ENCODE peak calls at places on chromosomes 5 and 9, in four cellular contexts. One of them, this sample, is unnamed.

GRCh38 chr5:111699976-111700375 is 57.0 kb downstream of the NREP start:
- DNase-seq in adrenal gland: no peak
- DNase-seq in activated naive CD8-positive, alpha-beta T cell treated with anti-CD3 and anti-CD28 coated beads, Interleukin-2, amount 50 U/mL, for 24 hours: no peak
- DNase-seq in fibroblast of lung: peak; percentile 56
- DNase-seq in this sample: no peak

GRCh38 chr5:41637869-41638268 is 127.5 kb upstream of the PLCXD3 start:
- DNase-seq in fibroblast of lung: no peak
- DNase-seq in adrenal gland: no peak
- DNase-seq in activated naive CD8-positive, alpha-beta T cell treated with anti-CD3 and anti-CD28 coated beads, Interleukin-2, amount 50 U/mL, for 24 hours: no peak
- DNase-seq in this sample: peak; percentile 13

GRCh38 chr5:175840050-175840841 is 31.1 kb upstream of the CPLX2 start:
- DNase-seq in fibroblast of lung: peak; percentile 12
- DNase-seq in adrenal gland: no peak
- DNase-seq in activated naive CD8-positive, alpha-beta T cell treated with anti-CD3 and anti-CD28 coated beads, Interleukin-2, amount 50 U/mL, for 24 hours: no peak
- DNase-seq in this sample: peak; percentile 29

GRCh38 chr5:139946440-139946839 is 96.7 kb downstream of the NRG2 start:
- DNase-seq in activated naive CD8-positive, alpha-beta T cell treated with anti-CD3 and anti-CD28 coated beads, Interleukin-2, amount 50 U/mL, for 24 hours: no peak
- DNase-seq in fibroblast of lung: no peak
- DNase-seq in adrenal gland: no peak
- DNase-seq in this sample: no peak

GRCh38 chr9:130731355-130731754 is 37.8 kb downstream of the EXOSC2 start:
- DNase-seq in adrenal gland: no peak
- DNase-seq in activated naive CD8-positive, alpha-beta T cell treated with anti-CD3 and anti-CD28 coated beads, Interleukin-2, amount 50 U/mL, for 24 hours: no peak
- DNase-seq in fibroblast of lung: no peak
- DNase-seq in this sample: no peak

GRCh38 chr5:84403773-84404172 is 19.1 kb upstream of the EDIL3 start:
- DNase-seq in activated naive CD8-positive, alpha-beta T cell treated with anti-CD3 and anti-CD28 coated beads, Interleukin-2, amount 50 U/mL, for 24 hours: no peak
- DNase-seq in fibroblast of lung: peak; percentile 99
- DNase-seq in adrenal gland: no peak
- DNase-seq in this sample: peak; percentile 70

GRCh38 chr9:27853529-27853928 is 280.2 kb upstream of the C9orf72 start:
- DNase-seq in fibroblast of lung: no peak
- DNase-seq in adrenal gland: no peak
- DNase-seq in activated naive CD8-positive, alpha-beta T cell treated with anti-CD3 and anti-CD28 coated beads, Interleukin-2, amount 50 U/mL, for 24 hours: no peak
- DNase-seq in this sample: no peak

GRCh38 chr5:9712506-9713285 is 82.5 kb upstream of the TAS2R1 start:
- DNase-seq in adrenal gland: no peak
- DNase-seq in activated naive CD8-positive, alpha-beta T cell treated with anti-CD3 and anti-CD28 coated beads, Interleukin-2, amount 50 U/mL, for 24 hours: no peak
- DNase-seq in fibroblast of lung: peak; percentile 86
- DNase-seq in this sample: peak; percentile 49

GRCh38 chr9:88532320-88532719 is 2.7 kb upstream of the NXNL2 start:
- DNase-seq in fibroblast of lung: peak; percentile 68
- DNase-seq in adrenal gland: peak; percentile 34
- DNase-seq in activated naive CD8-positive, alpha-beta T cell treated with anti-CD3 and anti-CD28 coated beads, Interleukin-2, amount 50 U/mL, for 24 hours: no peak
- DNase-seq in this sample: peak; percentile 29

GRCh38 chr5:150521522-150521817 is 13.5 kb downstream of the NDST1 start:
- DNase-seq in fibroblast of lung: no peak
- DNase-seq in activated naive CD8-positive, alpha-beta T cell treated with anti-CD3 and anti-CD28 coated beads, Interleukin-2, amount 50 U/mL, for 24 hours: no peak
- DNase-seq in adrenal gland: no peak
- DNase-seq in this sample: no peak

GRCh38 chr5:82526540-82526939 is 248.4 kb upstream of the RPS23 start:
- DNase-seq in adrenal gland: no peak
- DNase-seq in activated naive CD8-positive, alpha-beta T cell treated with anti-CD3 and anti-CD28 coated beads, Interleukin-2, amount 50 U/mL, for 24 hours: no peak
- DNase-seq in fibroblast of lung: peak; percentile 23
- DNase-seq in this sample: no peak

GRCh38 chr9:135214054-135214640 is 126.7 kb downstream of the OLFM1 start:
- DNase-seq in adrenal gland: no peak
- DNase-seq in activated naive CD8-positive, alpha-beta T cell treated with anti-CD3 and anti-CD28 coated beads, Interleukin-2, amount 50 U/mL, for 24 hours: no peak
- DNase-seq in fibroblast of lung: no peak
- DNase-seq in this sample: no peak

GRCh38 chr5:145587308-145588071 is 247.7 kb downstream of the PRELID2 start:
- DNase-seq in fibroblast of lung: peak; percentile 97
- DNase-seq in adrenal gland: peak; percentile 20
- DNase-seq in activated naive CD8-positive, alpha-beta T cell treated with anti-CD3 and anti-CD28 coated beads, Interleukin-2, amount 50 U/mL, for 24 hours: no peak
- DNase-seq in this sample: peak; percentile 69

GRCh38 chr9:127634698-127635097 is 22.6 kb downstream of the STXBP1 start:
- DNase-seq in fibroblast of lung: no peak
- DNase-seq in adrenal gland: no peak
- DNase-seq in activated naive CD8-positive, alpha-beta T cell treated with anti-CD3 and anti-CD28 coated beads, Interleukin-2, amount 50 U/mL, for 24 hours: no peak
- DNase-seq in this sample: no peak

GRCh38 chr9:101530076-101530711 is 3.5 kb upstream of the RNF20 start:
- DNase-seq in adrenal gland: peak; percentile 72
- DNase-seq in fibroblast of lung: peak; percentile 60
- DNase-seq in activated naive CD8-positive, alpha-beta T cell treated with anti-CD3 and anti-CD28 coated beads, Interleukin-2, amount 50 U/mL, for 24 hours: peak; percentile 65
- DNase-seq in this sample: peak; percentile 81

GRCh38 chr5:16418471-16418922 is 47.1 kb downstream of the ZNF622 start:
- DNase-seq in fibroblast of lung: no peak
- DNase-seq in adrenal gland: peak; percentile 16
- DNase-seq in activated naive CD8-positive, alpha-beta T cell treated with anti-CD3 and anti-CD28 coated beads, Interleukin-2, amount 50 U/mL, for 24 hours: no peak
- DNase-seq in this sample: no peak

GRCh38 chr9:84592918-84593317 is 76.6 kb upstream of the NTRK2 start:
- DNase-seq in fibroblast of lung: no peak
- DNase-seq in activated naive CD8-positive, alpha-beta T cell treated with anti-CD3 and anti-CD28 coated beads, Interleukin-2, amount 50 U/mL, for 24 hours: no peak
- DNase-seq in adrenal gland: no peak
- DNase-seq in this sample: no peak

GRCh38 chr9:107044872-107045271 is 181.9 kb downstream of the ZNF462 start:
- DNase-seq in fibroblast of lung: no peak
- DNase-seq in activated naive CD8-positive, alpha-beta T cell treated with anti-CD3 and anti-CD28 coated beads, Interleukin-2, amount 50 U/mL, for 24 hours: peak; percentile 10
- DNase-seq in adrenal gland: no peak
- DNase-seq in this sample: no peak

GRCh38 chr9:77876091-77876490 is 155.5 kb downstream of the GNAQ start:
- DNase-seq in fibroblast of lung: peak; percentile 56
- DNase-seq in adrenal gland: peak; percentile 32
- DNase-seq in activated naive CD8-positive, alpha-beta T cell treated with anti-CD3 and anti-CD28 coated beads, Interleukin-2, amount 50 U/mL, for 24 hours: no peak
- DNase-seq in this sample: peak; percentile 40

GRCh38 chr5:94173100-94173499 is 431.7 kb upstream of the POU5F2 start:
- DNase-seq in adrenal gland: no peak
- DNase-seq in activated naive CD8-positive, alpha-beta T cell treated with anti-CD3 and anti-CD28 coated beads, Interleukin-2, amount 50 U/mL, for 24 hours: no peak
- DNase-seq in fibroblast of lung: no peak
- DNase-seq in this sample: no peak

GRCh38 chr5:55994998-55995914 is 493 bp upstream of the IL6ST start:
- DNase-seq in activated naive CD8-positive, alpha-beta T cell treated with anti-CD3 and anti-CD28 coated beads, Interleukin-2, amount 50 U/mL, for 24 hours: peak; percentile 97
- DNase-seq in adrenal gland: peak; percentile 99
- DNase-seq in fibroblast of lung: peak; percentile 95
- DNase-seq in this sample: peak; percentile 98

GRCh38 chr5:34639852-34640626 is 16.1 kb upstream of the RAI14 start:
- DNase-seq in activated naive CD8-positive, alpha-beta T cell treated with anti-CD3 and anti-CD28 coated beads, Interleukin-2, amount 50 U/mL, for 24 hours: no peak
- DNase-seq in adrenal gland: no peak
- DNase-seq in fibroblast of lung: peak; percentile 91
- DNase-seq in this sample: peak; percentile 51

This sample was measured in GM03348.